ENCODE peak calls at places on chromosomes 7 and 10, in six cellular contexts. F, S, R, Z, V and Y are unnamed samples. For H3K4me1 and H3K9me3, the result is how much of the 10 kb centered on the place peaks cover.

GRCh38 chr7:123522061-123522460 is 12.3 kb downstream of the IQUB start:
- DNase-seq in S (no peak), Z (no peak), R (no peak), F (no peak), V (no peak), Y (no peak)

GRCh38 chr7:98866341-98866740 is 3.5 kb downstream of the TMEM130 start:
- DNase-seq in S (no peak), V (no peak), Z (no peak), R (peak), F (no peak), Y (no peak)

GRCh38 chr7:137538361-137538762 is 194.8 kb upstream of the PTN start:
- DNase-seq in S (no peak), Z (no peak), F (peak), V (no peak), R (no peak), Y (no peak)

GRCh38 chr10:26198119-26198518 is 18.5 kb upstream of the GAD2 start:
- DNase-seq in F (no peak), Z (no peak), S (no peak), R (no peak), V (no peak), Y (no peak)

GRCh38 chr10:27884185-27884630 is 114.7 kb downstream of the ODAD2 start:
- DNase-seq in Z (no peak), S (no peak), F (no peak), R (no peak), V (no peak), Y (no peak)

GRCh38 chr10:93701903-93702277 is 502 bp downstream of the FRA10AC1 start:
- DNase-seq in S (no peak), R (no peak), V (peak), Z (no peak), F (peak), Y (no peak)

GRCh38 chr10:92789067-92789466 is 59.3 kb upstream of the EXOC6 start:
- DNase-seq in R (no peak), V (no peak), F (no peak), Z (no peak), S (no peak), Y (no peak)

GRCh38 chr7:29588900-29589696 is 25.5 kb downstream of the PRR15 start:
- DNase-seq in S (no peak), R (no peak), V (peak), Z (no peak), F (no peak), Y (peak)

GRCh38 chr7:158816995-158817394 is 12.3 kb downstream of the ESYT2 start:
- DNase-seq in F (peak), V (no peak), S (no peak), R (peak), Z (peak), Y (peak)

GRCh38 chr7:158820656-158821055 is 8.7 kb downstream of the ESYT2 start:
- DNase-seq in S (no peak), R (no peak), Z (no peak), F (no peak), V (no peak), Y (no peak)

GRCh38 chr7:158819571-158820203 is 9.6 kb downstream of the ESYT2 start:
- DNase-seq in S (no peak), Z (no peak), V (no peak), F (no peak), R (no peak), Y (no peak)

GRCh38 chr7:158816271-158816670 is 13.0 kb downstream of the ESYT2 start:
- DNase-seq in Z (no peak), S (no peak), V (no peak), F (no peak), R (no peak), Y (no peak)

GRCh38 chr7:158818325-158819213 is 10.7 kb downstream of the ESYT2 start:
- DNase-seq in S (peak), R (peak), V (peak), F (peak), Z (peak), Y (peak)
- H3K4me1 ChIP-seq in S (half or more), R (half or more), V (half or more), F (half or more), Z (half or more), Y (half or more)

GRCh38 chr7:100016209-100016901 is 959 bp downstream of the ZKSCAN1 start:
- DNase-seq in V (no peak), R (no peak), S (no peak), Z (no peak), F (peak), Y (no peak)
- TF ChIP-seq CTCF in V (no peak), R (no peak), S (no peak), Z (no peak), F (no peak), Y (no peak)

DNA sequence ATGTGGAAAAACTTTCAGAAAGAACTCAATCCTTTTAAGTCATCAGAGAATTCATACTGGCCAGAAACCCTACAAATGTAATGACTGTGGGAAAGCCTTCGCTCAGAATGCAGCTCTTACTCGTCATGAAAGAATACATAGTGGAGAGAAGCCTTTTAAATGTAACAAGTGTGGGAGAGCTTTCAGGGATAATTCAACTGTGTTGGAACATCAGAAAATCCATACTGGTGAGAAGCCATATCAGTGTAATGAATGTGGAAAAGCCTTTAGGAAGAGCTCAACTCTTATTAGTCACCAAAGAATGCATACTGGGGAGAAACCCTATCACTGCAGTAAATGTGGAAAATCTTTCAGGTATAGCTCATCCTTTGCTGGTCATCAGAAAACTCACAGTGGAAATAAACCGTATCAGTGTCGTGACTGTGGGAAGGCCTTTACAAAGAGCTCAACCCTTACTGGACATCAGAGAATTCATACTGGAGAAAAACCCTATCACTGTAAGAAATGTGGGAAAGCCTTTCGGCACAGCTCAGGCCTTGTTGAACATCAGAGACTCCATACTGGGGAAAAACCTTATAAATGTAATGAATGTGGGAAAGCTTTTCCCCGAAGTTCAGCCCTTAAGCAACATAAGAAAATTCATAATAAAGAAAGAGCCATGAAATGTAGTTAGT is 10.6 kb downstream of the ZNF485 start:
- DNase-seq in V (peak), S (no peak), F (no peak), Z (no peak), R (no peak), Y (no peak)
- H3K9me3 ChIP-seq in V (half or more), S (under half), F (half or more), Z (under half), R (under half), Y (half or more)

GRCh38 chr10:87523731-87524130 is 19.0 kb downstream of the MINPP1 start:
- DNase-seq in R (no peak), Z (no peak), S (no peak), F (no peak), V (no peak), Y (no peak)
- H3K4me1 ChIP-seq in R (under half), Z (under half), S (under half), F (under half), V (under half), Y (under half)

GRCh38 chr7:139735466-139735865 is 42.3 kb downstream of the HIPK2 start:
- DNase-seq in R (no peak), Z (no peak), F (no peak), V (no peak), S (no peak), Y (no peak)

GRCh38 chr7:139733751-139734150 is 44.0 kb downstream of the HIPK2 start:
- DNase-seq in R (no peak), S (no peak), F (no peak), V (no peak), Z (no peak), Y (no peak)

GRCh38 chr7:139735912-139736595 is 41.7 kb downstream of the HIPK2 start:
- DNase-seq in F (no peak), Z (no peak), R (no peak), S (no peak), V (no peak), Y (no peak)

GRCh38 chr7:139732471-139733167 is 45.2 kb downstream of the HIPK2 start:
- DNase-seq in Z (no peak), S (no peak), V (no peak), R (no peak), F (no peak), Y (no peak)

GRCh38 chr7:139734395-139734794 is 43.4 kb downstream of the HIPK2 start:
- DNase-seq in R (no peak), F (peak), S (no peak), Z (no peak), V (peak), Y (no peak)
- TF ChIP-seq CTCF in R (no peak), F (no peak), S (no peak), Z (no peak), V (no peak), Y (no peak)